ENCODE peak calls at places on chromosomes 11 and 22, in five cellular contexts. S is adrenal gland; W is effector memory CD4-positive, alpha-beta T cell; E is colonic mucosa; H is H1. M is an unnamed sample. For H3K4me1, the result is how much of the 10 kb centered on the place peaks cover.

GRCh38 chr11:93655047-93655446 is 6.4 kb upstream of the CEP295 start:
- DNase-seq in S (no peak), W (no peak), E (no peak), H (no peak), M (no peak)

GRCh38 chr11:12506502-12506921 is 129.1 kb downstream of the PARVA start:
- DNase-seq in S (no peak), W (no peak), E (no peak), H (no peak), M (no peak)

GRCh38 chr11:65778431-65778900 is 2.3 kb downstream of the AP5B1 start:
- DNase-seq in S (no peak), W (no peak), E (peak), H (no peak), M (no peak)

GRCh38 chr22:44523981-44524759 is 26.1 kb upstream of the RTL6 start:
- DNase-seq in S (peak), W (no peak), E (peak), H (no peak), M (no peak)

GRCh38 chr11:28209906-28210305 is 101.7 kb downstream of the METTL15 start:
- DNase-seq in S (no peak), W (no peak), E (no peak), H (no peak), M (no peak)

GRCh38 chr11:72842126-72842525 is 27.9 kb downstream of the ATG16L2 start:
- DNase-seq in S (no peak), W (no peak), E (no peak), H (no peak), M (no peak)

GRCh38 chr11:112024178-112024777 is 930 bp upstream of the DLAT start:
- DNase-seq in S (no peak), W (no peak), E (no peak), H (no peak), M (no peak)

GRCh38 chr22:45529966-45530575 is 27.4 kb downstream of the FBLN1 start:
- DNase-seq in S (no peak), W (no peak), E (no peak), H (no peak), M (no peak)

GRCh38 chr22:47135338-47135737 is 372.9 kb downstream of the TBC1D22A start:
- DNase-seq in S (no peak), W (no peak), E (no peak), H (no peak), M (no peak)

GRCh38 chr11:66957971-66958231 is 282 bp downstream of the PC start:
- DNase-seq in S (peak), W (no peak), E (no peak), H (no peak), M (no peak)

GRCh38 chr22:35631597-35631996 is 14.5 kb upstream of the MB start:
- DNase-seq in S (peak), W (no peak), E (peak), H (peak), M (peak)

GRCh38 chr22:28594784-28595324 is 84.8 kb downstream of the TTC28 start:
- DNase-seq in S (no peak), W (no peak), E (no peak), H (no peak), M (peak)

GRCh38 chr11:129950319-129951034 is 52.2 kb downstream of the PRDM10 start:
- DNase-seq in S (peak), W (no peak), E (peak), H (no peak), M (no peak)

GRCh38 chr11:43825217-43825816 is 55.3 kb upstream of the ALKBH3 start:
- DNase-seq in S (peak), W (no peak), E (peak), H (no peak), M (no peak)

GRCh38 chr11:120129570-120129969 is 8.3 kb downstream of the TRIM29 start:
- DNase-seq in S (no peak), W (no peak), E (no peak), H (no peak), M (no peak)

GRCh38 chr11:108319541-108320145 is 96.8 kb downstream of the ATM start:
- DNase-seq in S (no peak), W (no peak), E (no peak), H (no peak), M (no peak)

GRCh38 chr22:38924197-38924952 is 33.0 kb upstream of the APOBEC3A start:
- DNase-seq in S (peak), W (no peak), E (peak), H (no peak), M (no peak)

GRCh38 chr11:70478194-70478890 is 80.0 kb downstream of the CTTN start:
- DNase-seq in S (no peak), W (no peak), E (no peak), H (no peak), M (no peak)

GRCh38 chr22:32473388-32473952 is 1.1 kb upstream of the FBXO7 start:
- DNase-seq in S (peak), W (no peak), E (peak), H (no peak), M (peak)

GRCh38 chr11:110467556-110467955 is 37.8 kb downstream of the FDX1 start:
- DNase-seq in S (no peak), W (no peak), E (no peak), H (no peak), M (no peak)

GRCh38 chr11:79937935-79938334 is 497.1 kb upstream of the TENM4 start:
- DNase-seq in S (no peak), W (no peak), E (no peak), H (no peak), M (no peak)

GRCh38 chr22:27576413-27576812 is 225.1 kb downstream of the MN1 start:
- DNase-seq in S (no peak), W (no peak), E (no peak), H (no peak), M (no peak)

GRCh38 chr11:85805387-85805786 is 5.6 kb downstream of the SYTL2 start:
- DNase-seq in S (no peak), W (no peak), E (no peak), H (no peak), M (no peak)

GRCh38 chr11:71927813-71928738 is at the start of gene XNDC1N:
- DNase-seq in S (peak), W (peak), E (peak), H (no peak), M (peak)

GRCh38 chr11:83583953-83584352 is 297.8 kb upstream of the CCDC90B start:
- DNase-seq in S (no peak), W (no peak), E (no peak), H (no peak), M (no peak)

GRCh38 chr11:114308689-114309089 is 12.5 kb downstream of the NNMT start:
- DNase-seq in S (no peak), W (no peak), E (no peak), H (no peak), M (no peak)

GRCh38 chr11:117744471-117745280 is 52.3 kb downstream of the DSCAML1 start:
- DNase-seq in S (no peak), W (no peak), E (no peak), H (no peak), M (no peak)

GRCh38 chr11:61967924-61968757 is 707 bp upstream of the FTH1 start:
- DNase-seq in S (peak), W (no peak), E (peak), H (no peak), M (no peak)

GRCh38 chr11:130269544-130269943 is 45.2 kb downstream of the ZBTB44 start:
- DNase-seq in S (no peak), W (no peak), E (no peak), H (no peak), M (no peak)

GRCh38 chr11:102449651-102450570 is 2.7 kb downstream of the TMEM123 start:
- DNase-seq in S (no peak), W (no peak), E (no peak), H (no peak), M (no peak)
- H3K4me1 ChIP-seq in S (under half), W (half or more), E (under half), H (under half), M (under half)

GRCh38 chr22:37483594-37484114 is 2.5 kb downstream of the MFNG start:
- DNase-seq in S (no peak), W (no peak), E (no peak), H (no peak), M (no peak)
- H3K27ac ChIP-seq in S (no peak), W (peak), E (peak), H (no peak), M (no peak)

GRCh38 chr22:50506611-50507420 is 686 bp downstream of the LMF2 start:
- DNase-seq in S (peak), W (no peak), E (no peak), H (no peak), M (no peak)

GRCh38 chr22:50504245-50505211 is 3.0 kb downstream of the LMF2 start:
- DNase-seq in S (no peak), W (no peak), E (no peak), H (no peak), M (no peak)

GRCh38 chr22:50505276-50505775 is 2.2 kb downstream of the LMF2 start:
- DNase-seq in S (no peak), W (no peak), E (no peak), H (no peak), M (no peak)

GRCh38 chr22:50507421-50507990 is at the start of gene LMF2:
- DNase-seq in S (peak), W (peak), E (peak), H (no peak), M (no peak)

GRCh38 chr22:50505776-50506610 is 1.5 kb downstream of the LMF2 start:
- DNase-seq in S (no peak), W (no peak), E (no peak), H (no peak), M (no peak)
- H3K4me3 ChIP-seq in S (peak), W (peak), E (peak), H (no peak), M (no peak)

GRCh38 chr22:23512348-23512705 is 67.8 kb downstream of the IGLL1 start:
- DNase-seq in S (peak), W (no peak), E (no peak), H (no peak), M (no peak)

GRCh38 chr22:23512738-23513137 is 67.4 kb downstream of the IGLL1 start:
- DNase-seq in S (no peak), W (no peak), E (no peak), H (no peak), M (no peak)

GRCh38 chr22:23513705-23514104 is 66.4 kb downstream of the IGLL1 start:
- DNase-seq in S (no peak), W (no peak), E (no peak), H (no peak), M (no peak)

GRCh38 chr22:23511627-23512347 is 68.3 kb downstream of the IGLL1 start:
- DNase-seq in S (no peak), W (no peak), E (no peak), H (no peak), M (no peak)

DNA sequence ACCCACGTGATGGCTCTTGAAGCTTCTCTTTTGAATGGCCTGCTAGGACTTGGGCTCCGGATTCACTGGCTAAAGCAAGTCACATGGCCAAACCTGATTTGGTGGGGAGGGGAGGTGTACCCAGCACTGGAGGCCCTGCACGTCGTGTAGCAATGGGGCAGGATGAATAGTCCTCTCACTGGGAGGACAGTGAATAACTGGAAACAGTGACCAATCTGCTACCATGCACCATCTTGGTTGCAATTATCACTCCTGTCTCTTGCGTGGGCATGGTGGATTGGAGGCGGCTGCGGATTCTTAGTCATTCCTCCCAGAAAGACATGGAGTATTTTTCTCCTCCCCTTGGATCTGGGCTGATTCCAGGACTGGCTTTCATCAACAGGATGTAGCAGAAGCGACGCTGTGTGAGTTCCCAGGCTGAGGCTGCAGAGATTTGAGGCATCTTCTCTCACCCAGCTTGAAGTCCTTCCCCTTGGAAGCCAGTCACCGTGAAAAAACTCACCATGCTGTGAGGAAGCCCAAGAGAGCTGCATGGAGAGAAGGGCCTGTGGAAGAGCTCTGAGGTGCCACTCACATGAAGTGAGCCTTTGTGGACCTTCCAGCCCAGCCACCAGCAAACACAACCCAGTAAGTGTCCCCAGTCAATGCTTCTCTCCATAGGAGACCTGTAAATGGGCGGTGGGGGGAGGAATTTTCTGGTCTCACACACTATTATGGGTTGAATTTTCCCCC is 70.4 kb downstream of the IGLL1 start:
- DNase-seq in S (no peak), W (no peak), E (no peak), H (no peak), M (no peak)
- H3K4me1 ChIP-seq in S (under half), W (under half), E (under half), H (under half), M (under half)

GRCh38 chr22:20204821-20205220 is 54.0 kb upstream of the CCDC188 start:
- DNase-seq in S (no peak), W (no peak), E (no peak), H (no peak), M (no peak)
- H3K27ac ChIP-seq in S (no peak), W (no peak), E (no peak), H (no peak), M (no peak)

GRCh38 chr11:94938399-94939055 is 34.8 kb downstream of the CWC15 start:
- DNase-seq in S (peak), W (no peak), E (no peak), H (no peak), M (no peak)

GRCh38 chr11:94934362-94934761 is 39.0 kb downstream of the CWC15 start:
- DNase-seq in S (no peak), W (no peak), E (no peak), H (no peak), M (no peak)

GRCh38 chr11:94932503-94932902 is 40.9 kb downstream of the CWC15 start:
- DNase-seq in S (no peak), W (no peak), E (no peak), H (no peak), M (no peak)

GRCh38 chr11:94933225-94934130 is 39.9 kb downstream of the CWC15 start:
- DNase-seq in S (peak), W (no peak), E (no peak), H (no peak), M (no peak)

GRCh38 chr11:94934836-94935235 is 38.5 kb downstream of the CWC15 start:
- DNase-seq in S (no peak), W (no peak), E (no peak), H (no peak), M (no peak)
- H3K4me3 ChIP-seq in S (no peak), W (no peak), E (no peak), H (no peak), M (no peak)

DNA sequence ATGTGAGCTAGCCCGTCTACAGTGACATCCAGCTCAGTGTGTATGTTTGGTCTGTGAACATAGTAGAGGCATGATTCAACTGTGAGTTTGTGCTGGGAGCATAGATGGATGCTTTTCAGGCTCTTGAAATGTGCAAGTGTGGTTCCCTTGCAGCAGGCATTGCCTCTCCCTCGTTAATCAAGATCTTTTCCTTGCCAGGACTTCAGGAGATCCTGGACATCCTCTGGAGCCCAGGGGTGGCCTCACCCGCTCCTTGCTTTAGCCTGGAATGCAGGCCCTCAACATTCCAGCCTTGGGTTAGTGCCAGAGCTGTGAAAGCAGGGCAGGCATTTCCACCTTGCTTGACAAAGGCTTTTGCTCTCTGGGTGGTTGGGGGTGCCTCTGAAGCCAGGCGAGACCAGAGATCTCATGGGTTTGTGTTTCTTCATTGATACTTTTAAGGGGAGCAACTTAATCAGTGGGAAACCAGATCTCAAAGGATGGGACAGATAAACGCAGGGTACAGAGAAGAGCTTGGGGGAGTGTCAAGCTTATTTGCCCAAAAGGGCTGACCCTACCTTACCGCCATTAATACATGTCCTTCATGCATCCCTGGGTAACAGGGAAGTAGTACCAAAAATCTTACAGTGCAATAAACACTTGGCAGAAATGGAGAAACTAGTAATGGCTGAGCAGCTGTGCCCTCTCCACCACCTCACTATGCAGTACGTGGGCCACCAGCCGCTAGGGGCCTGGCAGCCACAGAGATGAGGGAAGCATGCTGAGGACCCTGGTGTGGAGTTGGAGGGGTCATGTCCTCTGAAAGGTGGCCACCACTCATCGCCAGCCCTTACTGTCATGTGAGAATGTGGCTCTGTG is 72.1 kb downstream of the PTPRJ start:
- DNase-seq in S (no peak), W (no peak), E (no peak), H (peak), M (no peak)
- H3K4me1 ChIP-seq in S (under half), W (under half), E (under half), H (under half), M (under half)

GRCh38 chr11:126331286-126331685 is 24.2 kb upstream of the ST3GAL4 start:
- DNase-seq in S (no peak), W (no peak), E (no peak), H (no peak), M (no peak)
- H3K27ac ChIP-seq in S (no peak), W (no peak), E (no peak), H (no peak), M (no peak)

DNA sequence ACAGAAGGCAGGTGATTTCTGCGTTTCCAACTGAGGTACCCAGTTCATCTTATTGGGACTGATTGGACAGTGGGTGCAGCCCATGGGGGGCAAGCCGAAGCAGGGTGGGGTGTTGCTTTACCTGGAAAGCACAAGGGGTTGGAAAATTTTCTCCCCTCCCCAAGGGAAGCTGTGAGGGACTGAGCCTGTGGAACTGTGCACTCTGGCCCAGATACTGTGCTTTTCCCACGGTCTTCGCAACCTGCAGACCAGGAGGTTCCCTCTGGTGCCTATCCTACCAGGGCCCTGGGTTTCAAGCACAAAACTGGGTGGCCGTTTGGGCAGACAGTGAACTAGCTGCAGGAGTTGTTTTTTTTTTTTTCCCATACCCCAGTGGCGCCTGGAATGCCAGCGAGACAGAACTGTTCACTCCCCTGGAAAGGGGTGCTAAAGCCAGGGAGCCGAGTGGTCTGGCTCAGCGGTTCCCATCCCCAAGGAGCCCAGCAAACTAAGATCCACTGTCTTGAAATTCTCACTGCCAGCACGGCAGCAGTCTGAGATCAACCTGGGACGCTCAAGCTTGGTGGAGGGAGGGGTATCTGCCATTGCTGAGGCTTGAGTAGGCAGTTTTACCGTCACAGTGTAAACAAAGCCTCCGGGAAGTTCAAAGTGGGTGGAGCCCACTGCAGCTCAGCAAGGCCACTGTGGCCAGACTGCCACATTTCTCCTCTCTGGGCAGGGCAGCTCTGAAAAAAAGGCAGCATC is 97.2 kb downstream of the JRKL start:
- DNase-seq in S (peak), W (no peak), E (peak), H (no peak), M (no peak)
- H3K4me3 ChIP-seq in S (no peak), W (no peak), E (peak), H (no peak), M (no peak)